ENCODE peak calls at places on chromosome 1, in nine cellular contexts. J is T-helper 1 cell; D is hippocampal formation; G is stimulated activated CD4-positive, alpha-beta T cell treated with anti-CD3 and anti-CD28 coated beads, Interleukin-2, amount 100 ng/mL, for 24 hours; E is left lobe of liver; Q is AG04450; N is cardiac fibroblast; W is activated naive CD8-positive, alpha-beta T cell treated with anti-CD3 and anti-CD28 coated beads, Interleukin-2, amount 10 ng/mL, durations not matched to agents 7 days and 5 days; I is pancreas. K is an unnamed sample.
A peak's percentile ranks its signal among the peaks of the same experiment; 100 is the strongest.

GRCh38 chr1:11138952-11139351 is 39.3 kb upstream of the EXOSC10 start:
- DNase-seq in I (no peak), W (no peak), N (peak; percentile 53), J (no peak), D (no peak), Q (no peak), E (no peak), G (no peak), K (peak; percentile 51)

GRCh38 chr1:108962681-108963051 is 618 bp downstream of the CLCC1 start:
- DNase-seq in W (peak; percentile 49), G (peak; percentile 51), E (peak; percentile 48), Q (no peak), D (no peak), J (peak; percentile 44), N (no peak), I (no peak), K (no peak)

GRCh38 chr1:96843196-96843595 is 121.6 kb downstream of the PTBP2 start:
- DNase-seq in E (no peak), Q (peak; percentile 6), N (peak; percentile 79), G (no peak), W (no peak), I (no peak), J (no peak), D (no peak), K (no peak)

GRCh38 chr1:235079443-235079967 is 49.1 kb downstream of the TOMM20 start:
- DNase-seq in G (no peak), I (peak; percentile 98), W (no peak), D (no peak), Q (no peak), E (peak; percentile 91), J (no peak), N (peak; percentile 70), K (peak; percentile 56)

GRCh38 chr1:225928186-225929175 is 4.4 kb upstream of the PYCR2 start:
- DNase-seq in D (no peak), Q (no peak), W (no peak), J (peak; percentile 53), G (no peak), I (no peak), E (no peak), N (no peak), K (peak; percentile 37)

GRCh38 chr1:155884028-155884950 is 24.9 kb downstream of the SYT11 start:
- DNase-seq in G (no peak), E (no peak), I (no peak), N (no peak), W (no peak), D (no peak), J (no peak), Q (no peak), K (no peak)

GRCh38 chr1:94417962-94418663 is at the start of gene ABCD3:
- DNase-seq in D (peak; percentile 95), E (peak; percentile 99), Q (peak; percentile 97), N (peak; percentile 98), W (peak; percentile 99), J (peak; percentile 96), I (peak; percentile 99), G (peak; percentile 96), K (peak; percentile 98)

GRCh38 chr1:235883261-235883927 is 16.7 kb upstream of the LYST start:
- DNase-seq in Q (peak; percentile 89), E (peak; percentile 91), G (no peak), J (no peak), W (no peak), I (peak; percentile 89), N (peak; percentile 93), D (peak; percentile 38), K (peak; percentile 39)

GRCh38 chr1:233278621-233279020 is 16.9 kb downstream of the PCNX2 start:
- DNase-seq in N (no peak), W (no peak), I (no peak), Q (no peak), D (no peak), J (no peak), G (no peak), E (no peak), K (no peak)

GRCh38 chr1:31151402-31151801 is 85.9 kb upstream of the PUM1 start:
- DNase-seq in G (no peak), I (no peak), N (no peak), Q (no peak), E (no peak), W (no peak), J (no peak), D (no peak), K (no peak)